ENCODE peak calls at places on chromosomes 1 and 21, in nine cellular contexts. A, D, O, P, V, Q, X, B and J are unnamed samples.

GRCh38 chr1:67227196-67227595 is 60.9 kb downstream of the IL23R start:
- DNase-seq in A (no peak), V (no peak), O (no peak), X (no peak), D (no peak), B (no peak), Q (no peak), P (no peak), J (no peak)

GRCh38 chr1:160070243-160071163 is 543 bp upstream of the KCNJ10 start:
- DNase-seq in X (peak), Q (no peak), O (peak), B (peak), A (peak), D (peak), P (peak), V (no peak), J (peak)

GRCh38 chr1:211892577-211892976 is 62.0 kb upstream of the LPGAT1 start:
- DNase-seq in P (no peak), X (no peak), B (no peak), O (no peak), Q (no peak), D (no peak), V (no peak), A (no peak), J (no peak)

GRCh38 chr1:248804771-248805681 is 20.7 kb downstream of the SH3BP5L start:
- DNase-seq in B (no peak), Q (no peak), O (peak), X (peak), V (no peak), A (no peak), P (no peak), D (no peak), J (no peak)

GRCh38 chr1:201530741-201531521 is 8.0 kb upstream of the NAV1 start:
- DNase-seq in P (no peak), X (peak), V (peak), A (peak), O (peak), D (peak), B (peak), Q (no peak), J (peak)

GRCh38 chr1:26112407-26112775 is 767 bp downstream of the PDIK1L start:
- DNase-seq in A (no peak), V (no peak), X (peak), O (no peak), P (no peak), D (no peak), B (no peak), Q (no peak), J (no peak)

GRCh38 chr1:92953491-92953890 is 7.8 kb downstream of the DIPK1A start:
- DNase-seq in P (no peak), Q (no peak), B (no peak), O (no peak), D (no peak), A (no peak), V (no peak), X (peak), J (no peak)

GRCh38 chr1:50936321-50936720 is 23.7 kb downstream of the FAF1 start:
- DNase-seq in D (no peak), X (no peak), P (no peak), B (no peak), V (no peak), Q (no peak), A (no peak), O (no peak), J (no peak)

GRCh38 chr21:31911138-31911907 is 38.5 kb downstream of the HUNK start:
- DNase-seq in X (no peak), Q (no peak), A (no peak), P (no peak), O (peak), B (no peak), V (peak), D (no peak), J (no peak)

GRCh38 chr1:114154146-114154962 is 685 bp upstream of the SYT6 start:
- DNase-seq in P (no peak), X (no peak), O (peak), A (no peak), V (no peak), Q (no peak), B (no peak), D (peak), J (peak)

GRCh38 chr1:39132505-39133339 is 71.8 kb upstream of the MACF1 start:
- DNase-seq in X (no peak), V (no peak), A (peak), O (peak), D (peak), Q (no peak), B (peak), P (no peak), J (peak)

GRCh38 chr21:46356494-46357334 is 32.8 kb downstream of the PCNT start:
- DNase-seq in B (no peak), Q (no peak), X (peak), A (no peak), P (no peak), D (peak), O (no peak), V (no peak), J (no peak)

GRCh38 chr1:210747890-210748289 is 386.1 kb downstream of the KCNH1 start:
- DNase-seq in P (no peak), X (no peak), Q (no peak), D (no peak), O (no peak), A (no peak), B (no peak), V (no peak), J (no peak)

GRCh38 chr1:147626739-147627138 is 43.6 kb downstream of the ACP6 start:
- DNase-seq in O (no peak), P (no peak), D (no peak), X (no peak), V (no peak), B (no peak), Q (no peak), A (no peak), J (no peak)

GRCh38 chr21:42724226-42724920 is 71.0 kb downstream of the PDE9A start:
- DNase-seq in P (no peak), X (no peak), A (peak), O (no peak), V (peak), B (peak), D (no peak), Q (no peak), J (no peak)

GRCh38 chr1:14827870-14828269 is 229.4 kb downstream of the KAZN start:
- DNase-seq in X (no peak), V (no peak), A (no peak), P (no peak), D (no peak), B (no peak), O (no peak), Q (no peak), J (no peak)

GRCh38 chr1:53992085-53992874 is 25.7 kb downstream of the LDLRAD1 start:
- DNase-seq in A (no peak), Q (no peak), B (peak), D (no peak), X (no peak), P (no peak), V (no peak), O (peak), J (no peak)

GRCh38 chr1:62612770-62613169 is 15.4 kb downstream of the ANGPTL3 start:
- DNase-seq in O (no peak), V (no peak), Q (no peak), X (no peak), A (no peak), D (no peak), P (no peak), B (no peak), J (no peak)

GRCh38 chr21:27425172-27425571 is 458.3 kb upstream of the ADAMTS5 start:
- DNase-seq in A (no peak), P (no peak), V (no peak), B (no peak), O (peak), X (no peak), Q (no peak), D (no peak), J (no peak)
- TF ChIP-seq CTCF in A (no peak), P (no peak), V (no peak), B (no peak), O (peak), X (no peak), Q (no peak), D (no peak), J (no peak)

GRCh38 chr1:2237773-2238172 is 9.7 kb downstream of the SKI start:
- DNase-seq in O (peak), V (no peak), X (no peak), P (no peak), Q (no peak), A (no peak), D (no peak), B (no peak), J (no peak)
- TF ChIP-seq CTCF in O (peak), V (peak), X (peak), P (no peak), Q (no peak), A (no peak), D (peak), B (no peak), J (peak)

GRCh38 chr1:205929812-205930577 is 13.3 kb downstream of the SLC26A9 start:
- DNase-seq in D (no peak), X (no peak), O (no peak), P (no peak), B (no peak), V (no peak), Q (no peak), A (no peak), J (no peak)
- TF ChIP-seq CTCF in D (no peak), X (no peak), O (no peak), P (no peak), B (no peak), V (no peak), Q (no peak), A (no peak), J (no peak)

DNA sequence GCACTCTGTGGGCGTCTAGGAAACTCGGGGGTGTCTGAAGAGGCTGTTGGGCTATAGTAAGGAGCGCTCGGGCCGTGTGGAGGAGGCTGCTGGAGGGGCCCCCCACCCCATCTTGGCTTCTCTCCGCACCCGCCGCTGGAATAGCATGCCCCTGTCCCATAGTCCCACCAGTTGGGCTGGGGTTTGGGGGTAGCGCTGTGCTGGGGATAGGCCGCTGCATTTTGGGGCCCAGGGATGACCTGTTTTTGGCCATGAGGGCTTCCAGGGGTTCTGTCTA is 511 bp downstream of the EFNA3 start:
- DNase-seq in B (no peak), A (no peak), D (no peak), Q (no peak), O (no peak), X (no peak), V (no peak), P (no peak), J (no peak)
- TF ChIP-seq CTCF in B (no peak), A (no peak), D (no peak), Q (no peak), O (no peak), X (no peak), V (no peak), P (no peak), J (no peak)

GRCh38 chr1:63663873-63664272 is 70.7 kb downstream of the PGM1 start:
- DNase-seq in A (no peak), V (no peak), D (no peak), P (no peak), B (no peak), X (no peak), Q (no peak), O (no peak), J (no peak)

GRCh38 chr1:63662846-63663245 is 69.6 kb downstream of the PGM1 start:
- DNase-seq in X (no peak), V (no peak), B (peak), P (no peak), Q (no peak), A (peak), O (peak), D (no peak), J (no peak)

GRCh38 chr1:63664742-63665141 is 71.5 kb downstream of the PGM1 start:
- DNase-seq in Q (no peak), A (no peak), X (no peak), P (no peak), O (no peak), B (no peak), V (no peak), D (no peak), J (no peak)

GRCh38 chr1:63663301-63663700 is 70.1 kb downstream of the PGM1 start:
- DNase-seq in Q (no peak), D (no peak), O (no peak), V (no peak), X (no peak), A (peak), B (no peak), P (no peak), J (no peak)

DNA sequence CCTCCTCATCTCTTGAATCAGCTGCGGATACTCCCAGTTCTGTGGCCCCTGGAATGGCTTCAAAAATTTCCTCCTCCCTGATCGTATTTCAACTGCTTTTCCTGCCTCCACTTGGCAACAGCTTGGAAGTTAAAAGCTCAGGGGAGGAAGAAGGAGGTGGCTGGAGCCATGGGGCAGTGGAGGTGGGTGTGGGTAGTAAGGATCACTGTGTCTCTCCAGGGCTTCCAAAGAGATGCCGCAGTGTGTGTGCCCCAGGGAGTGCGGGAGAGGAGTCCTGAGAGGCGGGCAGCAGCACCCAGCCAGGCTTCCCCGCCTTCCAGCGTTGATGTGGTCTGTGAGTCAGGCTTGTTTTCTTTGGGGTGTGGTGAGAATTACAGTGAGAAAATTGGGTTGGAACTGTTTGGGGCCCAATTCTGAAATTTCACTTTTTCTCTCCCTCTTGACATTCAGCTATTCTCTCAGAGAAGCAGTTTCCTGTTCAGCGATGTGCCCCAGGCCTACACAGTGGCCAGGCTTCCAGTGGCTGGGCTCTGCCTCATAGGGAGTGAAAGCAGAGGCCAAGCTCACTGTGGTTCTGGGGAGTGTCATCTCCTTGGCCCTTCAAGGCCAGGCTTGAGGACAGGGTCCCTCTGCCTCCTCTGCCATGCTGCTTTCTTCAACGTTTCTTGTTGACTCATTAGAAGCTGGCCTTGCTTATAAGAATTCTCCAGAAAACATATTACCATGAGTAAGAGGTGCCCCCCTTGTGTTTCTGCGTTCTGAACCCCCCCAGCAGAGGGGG is 69.0 kb downstream of the PGM1 start:
- DNase-seq in P (no peak), Q (no peak), D (peak), X (no peak), B (peak), A (peak), V (peak), O (peak), J (no peak)
- TF ChIP-seq CTCF in P (no peak), Q (no peak), D (no peak), X (no peak), B (no peak), A (no peak), V (no peak), O (no peak), J (no peak)

GRCh38 chr1:91591175-91591968 is 90.7 kb downstream of the CDC7 start:
- DNase-seq in V (no peak), O (peak), A (no peak), Q (no peak), D (no peak), B (no peak), P (no peak), X (no peak), J (no peak)

GRCh38 chr1:91585982-91586381 is 85.3 kb downstream of the CDC7 start:
- DNase-seq in P (no peak), V (no peak), B (no peak), D (no peak), X (no peak), O (peak), A (no peak), Q (no peak), J (no peak)

GRCh38 chr1:91585502-91585901 is 84.9 kb downstream of the CDC7 start:
- DNase-seq in V (no peak), A (no peak), D (no peak), X (no peak), O (no peak), B (no peak), P (no peak), Q (no peak), J (no peak)

GRCh38 chr1:91592716-91593477 is 92.2 kb downstream of the CDC7 start:
- DNase-seq in Q (no peak), X (no peak), B (no peak), D (no peak), V (no peak), O (no peak), P (no peak), A (no peak), J (no peak)

GRCh38 chr1:91589438-91589837 is 88.8 kb downstream of the CDC7 start:
- DNase-seq in P (no peak), A (no peak), D (no peak), V (no peak), Q (no peak), X (no peak), B (no peak), O (no peak), J (no peak)
- TF ChIP-seq CTCF in P (no peak), A (no peak), D (no peak), V (no peak), Q (no peak), X (no peak), B (no peak), O (peak), J (no peak)

GRCh38 chr1:8422439-8423133 is 104.7 kb downstream of the SLC45A1 start:
- DNase-seq in X (no peak), B (no peak), P (no peak), A (no peak), D (peak), O (no peak), Q (no peak), V (no peak), J (no peak)

GRCh38 chr1:8425150-8425780 is 107.4 kb downstream of the SLC45A1 start:
- DNase-seq in O (no peak), V (no peak), D (peak), B (no peak), Q (no peak), P (no peak), X (no peak), A (no peak), J (no peak)

GRCh38 chr1:8423134-8423701 is 105.3 kb downstream of the SLC45A1 start:
- DNase-seq in B (no peak), A (no peak), P (no peak), X (peak), O (peak), Q (no peak), V (no peak), D (peak), J (no peak)

GRCh38 chr1:8424539-8425116 is 106.7 kb downstream of the SLC45A1 start:
- DNase-seq in B (peak), V (no peak), A (peak), D (peak), O (peak), Q (peak), X (peak), P (peak), J (no peak)

DNA sequence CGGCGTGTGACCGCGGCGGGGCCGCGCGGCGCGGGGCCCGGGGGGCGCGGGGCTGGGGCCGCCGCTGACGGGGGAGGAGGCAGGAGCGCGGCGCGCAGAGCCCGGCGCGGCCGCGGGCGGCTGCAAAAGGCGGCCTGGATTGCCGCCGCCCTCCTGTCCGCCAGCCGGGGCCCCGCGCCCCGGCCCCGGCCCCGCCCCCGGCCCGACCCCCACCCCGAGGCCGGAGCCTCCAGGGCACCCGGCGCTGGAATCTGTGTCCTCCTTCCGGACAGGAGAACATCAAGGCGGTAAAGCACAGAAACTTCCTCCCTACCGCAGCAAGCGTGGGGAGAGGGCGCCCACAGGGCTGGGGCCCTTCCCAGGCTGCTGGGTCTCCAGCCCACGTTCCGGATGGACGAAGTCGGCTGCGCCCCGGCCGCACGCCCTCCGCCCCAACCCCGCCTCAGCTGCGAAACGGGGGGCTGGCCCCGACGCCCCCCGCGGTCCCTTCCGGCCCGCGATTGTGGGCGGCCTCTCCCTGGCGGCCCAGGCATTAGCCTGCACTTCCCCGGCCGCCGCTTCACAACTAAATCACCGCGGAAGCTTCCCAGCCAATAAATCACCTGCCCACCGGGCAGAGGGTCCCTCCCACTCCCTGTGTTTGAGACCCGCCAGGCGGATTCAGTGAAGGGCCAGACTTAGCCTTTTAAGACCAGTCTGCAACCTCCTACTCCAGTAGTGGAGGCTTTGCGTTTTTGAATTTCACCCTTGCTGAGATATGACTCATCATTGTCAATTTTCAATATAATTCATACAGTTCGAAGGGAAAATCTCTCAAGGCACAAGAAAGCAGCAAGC is 106.0 kb downstream of the SLC45A1 start:
- DNase-seq in B (peak), P (no peak), V (no peak), A (peak), D (peak), Q (peak), O (peak), X (peak), J (no peak)
- TF ChIP-seq CTCF in B (no peak), P (no peak), V (no peak), A (no peak), D (no peak), Q (no peak), O (peak), X (no peak), J (no peak)

GRCh38 chr1:8902765-8903164 is 24.3 kb upstream of the ENO1 start:
- DNase-seq in Q (no peak), D (no peak), O (no peak), V (peak), A (no peak), P (no peak), B (peak), X (no peak), J (no peak)
- TF ChIP-seq CTCF in Q (no peak), D (no peak), O (peak), V (peak), A (no peak), P (no peak), B (no peak), X (no peak), J (no peak)

GRCh38 chr1:44798481-44799365 is 1.5 kb upstream of the PLK3 start:
- DNase-seq in B (no peak), Q (no peak), P (no peak), X (no peak), V (no peak), D (no peak), O (no peak), A (no peak), J (no peak)
- TF ChIP-seq CTCF in B (no peak), Q (no peak), P (no peak), X (no peak), V (no peak), D (no peak), O (no peak), A (no peak), J (no peak)

DNA sequence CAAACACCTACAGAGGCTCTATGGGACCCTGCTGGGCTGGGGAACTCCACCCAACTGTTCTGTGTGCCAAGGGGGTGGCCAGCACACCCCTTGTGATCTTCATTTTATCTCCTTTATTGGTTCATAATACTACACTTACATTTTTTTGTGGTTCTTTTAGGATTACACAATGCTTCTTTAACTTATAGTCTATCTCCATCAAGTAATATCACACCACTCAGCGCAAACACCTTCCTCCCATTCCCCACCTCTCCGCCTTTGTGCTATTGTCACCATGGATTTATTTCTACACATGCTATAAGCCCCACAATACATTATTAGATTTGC is 15.9 kb downstream of the EFNA3 start:
- DNase-seq in B (no peak), O (no peak), Q (no peak), V (no peak), D (no peak), A (no peak), X (no peak), P (no peak), J (no peak)
- TF ChIP-seq CTCF in B (no peak), O (no peak), Q (no peak), V (no peak), D (peak), A (no peak), X (no peak), P (peak), J (no peak)